ENCODE peak calls at places on chromosomes 3 and 15, in nine cellular contexts. Y, I, D, U, T, A, V, N and Q are unnamed samples.

GRCh38 chr3:81886081-81886480 is 124.6 kb upstream of the GBE1 start:
- DNase-seq in N (no peak), A (no peak), U (no peak), V (no peak), I (no peak), Y (no peak), D (no peak), T (no peak), Q (no peak)

GRCh38 chr3:59982510-59982909 is 932.7 kb upstream of the CFAP20DC start:
- DNase-seq in U (no peak), N (no peak), T (no peak), I (no peak), Y (no peak), V (no peak), D (no peak), A (no peak), Q (no peak)

GRCh38 chr3:197942956-197943556 is 6.9 kb upstream of the RPL35A start:
- DNase-seq in N (peak; percentile 26), V (no peak), Y (peak; percentile 0), D (no peak), U (peak; percentile 52), I (peak; percentile 42), A (no peak), T (peak; percentile 40), Q (no peak)

GRCh38 chr3:56851966-56852884 is 50.5 kb upstream of the ARHGEF3 start:
- DNase-seq in Y (no peak), N (no peak), V (no peak), I (peak; percentile 31), T (no peak), D (no peak), A (no peak), U (peak; percentile 55), Q (no peak)

GRCh38 chr3:169811606-169812123 is 1.0 kb upstream of the LRRIQ4 start:
- DNase-seq in A (no peak), I (no peak), U (peak; percentile 38), N (peak; percentile 30), D (no peak), Y (peak; percentile 41), V (no peak), T (peak; percentile 30), Q (no peak)

GRCh38 chr15:52529289-52529929 is 729 bp upstream of the MYO5A start:
- DNase-seq in U (no peak), T (peak; percentile 25), D (no peak), I (no peak), N (no peak), A (no peak), V (no peak), Y (peak; percentile 2), Q (no peak)

GRCh38 chr3:51687472-51688205 is 16.6 kb downstream of the TEX264 start:
- DNase-seq in A (no peak), U (no peak), N (no peak), T (no peak), Y (no peak), V (no peak), D (no peak), I (peak; percentile 13), Q (no peak)

GRCh38 chr3:186772281-186772885 is 11.0 kb upstream of the EIF4A2 start:
- DNase-seq in T (no peak), A (no peak), V (no peak), N (no peak), I (no peak), Y (no peak), D (no peak), U (no peak), Q (no peak)